ENCODE peak calls at places on chromosomes 7 and 10, in six cellular contexts. T, F, Q, V, G and X are unnamed samples.

GRCh38 chr7:142583424-142583823 is 165.8 kb upstream of the PRSS1 start:
- DNase-seq in T (peak; percentile 76), F (peak; percentile 91), Q (peak; percentile 92), V (peak; percentile 96), G (peak; percentile 63), X (no peak)

GRCh38 chr7:15457959-15458955 is 103.6 kb downstream of the AGMO start:
- DNase-seq in T (peak; percentile 16), F (no peak), Q (no peak), V (peak; percentile 15), G (no peak), X (no peak)

GRCh38 chr7:37495574-37496184 is 47.0 kb upstream of the ELMO1 start:
- DNase-seq in T (peak; percentile 65), F (peak; percentile 25), Q (peak; percentile 13), V (peak; percentile 51), G (peak; percentile 48), X (no peak)

GRCh38 chr7:65219623-65220022 is 154.0 kb upstream of the ZNF92 start:
- DNase-seq in T (no peak), F (no peak), Q (no peak), V (no peak), G (no peak), X (no peak)

GRCh38 chr7:131007439-131008330 is 273.7 kb upstream of the KLF14 start:
- DNase-seq in T (peak; percentile 94), F (peak; percentile 73), Q (peak; percentile 79), V (peak; percentile 93), G (no peak), X (peak; percentile 36)

GRCh38 chr7:87215051-87215450 is 4.5 kb downstream of the TMEM243 start:
- DNase-seq in T (no peak), F (no peak), Q (no peak), V (no peak), G (no peak), X (no peak)

GRCh38 chr7:92790987-92791386 is 45.4 kb downstream of the CDK6 start:
- DNase-seq in T (peak; percentile 74), F (peak; percentile 37), Q (peak; percentile 65), V (peak; percentile 89), G (no peak), X (no peak)

GRCh38 chr7:22787936-22788335 is 34.7 kb downstream of the TOMM7 start:
- DNase-seq in T (no peak), F (no peak), Q (peak; percentile 17), V (peak; percentile 48), G (no peak), X (no peak)

GRCh38 chr7:117138943-117139690 is 183.7 kb downstream of the WNT2 start:
- DNase-seq in T (no peak), F (no peak), Q (no peak), V (no peak), G (no peak), X (no peak)

GRCh38 chr7:36514289-36515243 is 124.9 kb downstream of the ANLN start:
- DNase-seq in T (no peak), F (no peak), Q (no peak), V (no peak), G (no peak), X (no peak)

GRCh38 chr7:23072043-23072442 is 33.5 kb upstream of the KLHL7 start:
- DNase-seq in T (peak; percentile 58), F (no peak), Q (peak; percentile 28), V (peak; percentile 59), G (no peak), X (no peak)

GRCh38 chr10:15141136-15142067 is 27.1 kb downstream of the NMT2 start:
- DNase-seq in T (no peak), F (no peak), Q (no peak), V (no peak), G (no peak), X (no peak)

GRCh38 chr10:13100349-13101294 is 659 bp downstream of the OPTN start:
- DNase-seq in T (peak; percentile 68), F (peak; percentile 42), Q (peak; percentile 31), V (peak; percentile 71), G (peak; percentile 31), X (peak; percentile 8)

GRCh38 chr10:94591461-94592205 is 46.0 kb downstream of the HELLS start:
- DNase-seq in T (no peak), F (no peak), Q (no peak), V (no peak), G (no peak), X (no peak)

GRCh38 chr7:23017303-23017702 is 3.4 kb upstream of the HYCC1 start:
- DNase-seq in T (no peak), F (no peak), Q (no peak), V (no peak), G (no peak), X (no peak)

GRCh38 chr10:104098360-104098925 is 12.8 kb upstream of the COL17A1 start:
- DNase-seq in T (peak; percentile 4), F (no peak), Q (peak; percentile 49), V (peak; percentile 17), G (no peak), X (no peak)

GRCh38 chr7:68684246-68684850 is 913.9 kb upstream of the AUTS2 start:
- DNase-seq in T (peak; percentile 30), F (no peak), Q (peak; percentile 17), V (no peak), G (no peak), X (peak; percentile 15)

GRCh38 chr7:229184-229964 is 37.0 kb downstream of the FAM20C start:
- DNase-seq in T (peak; percentile 91), F (no peak), Q (peak; percentile 97), V (peak; percentile 97), G (no peak), X (no peak)

GRCh38 chr10:88743999-88744398 is 15.8 kb upstream of the LIPN start:
- DNase-seq in T (no peak), F (no peak), Q (no peak), V (no peak), G (no peak), X (no peak)

GRCh38 chr7:131076032-131076431 is 251.6 kb upstream of the MKLN1 start:
- DNase-seq in T (peak; percentile 69), F (peak; percentile 75), Q (peak; percentile 92), V (peak; percentile 92), G (no peak), X (no peak)

GRCh38 chr10:133614830-133615580 is 11.6 kb downstream of the FRG2B start:
- DNase-seq in T (no peak), F (no peak), Q (no peak), V (no peak), G (no peak), X (no peak)

GRCh38 chr10:97230146-97230545 is 44.4 kb upstream of the SLIT1 start:
- DNase-seq in T (no peak), F (no peak), Q (peak; percentile 68), V (peak; percentile 69), G (no peak), X (no peak)
- H3K9ac ChIP-seq in T (no peak overlapping the region), F (no peak overlapping the region), Q (no peak overlapping the region), V (no peak overlapping the region), G (no peak overlapping the region), X (no peak overlapping the region)

DNA sequence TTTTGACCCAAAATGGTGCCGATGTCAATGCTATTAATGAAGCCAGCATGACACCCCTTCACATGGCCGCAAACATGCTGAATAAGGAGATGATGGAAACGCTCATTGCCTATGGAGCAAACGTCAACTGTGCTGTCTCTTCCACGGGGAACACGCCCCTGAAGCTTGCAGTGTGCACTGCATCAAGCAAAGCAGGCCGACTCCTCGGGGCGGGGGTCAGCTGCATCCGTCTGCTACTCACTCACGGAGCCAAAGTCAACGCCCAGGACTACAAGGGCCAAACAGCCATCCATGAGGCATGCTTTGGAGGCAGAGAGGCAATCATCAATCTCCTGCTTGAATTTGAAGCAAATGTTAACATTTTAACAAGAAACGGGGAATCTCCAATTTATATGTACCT is 4.5 kb downstream of the ANKRD61 start:
- DNase-seq in T (no peak), F (no peak), Q (no peak), V (no peak), G (no peak), X (no peak)
- H3K36me3 ChIP-seq in T (peaks cover 88% of the 10 kb centered on the region), F (peaks cover 24% of the 10 kb centered on the region), Q (peaks cover 49% of the 10 kb centered on the region), V (peaks cover 54% of the 10 kb centered on the region), G (peaks cover 12% of the 10 kb centered on the region), X (peaks cover 32% of the 10 kb centered on the region)

GRCh38 chr10:100083623-100084022 is 2.0 kb upstream of the CPN1 start:
- DNase-seq in T (no peak), F (no peak), Q (no peak), V (no peak), G (no peak), X (no peak)

GRCh38 chr10:100085596-100085995 is 3.9 kb upstream of the CPN1 start:
- DNase-seq in T (no peak), F (no peak), Q (no peak), V (no peak), G (no peak), X (no peak)

DNA sequence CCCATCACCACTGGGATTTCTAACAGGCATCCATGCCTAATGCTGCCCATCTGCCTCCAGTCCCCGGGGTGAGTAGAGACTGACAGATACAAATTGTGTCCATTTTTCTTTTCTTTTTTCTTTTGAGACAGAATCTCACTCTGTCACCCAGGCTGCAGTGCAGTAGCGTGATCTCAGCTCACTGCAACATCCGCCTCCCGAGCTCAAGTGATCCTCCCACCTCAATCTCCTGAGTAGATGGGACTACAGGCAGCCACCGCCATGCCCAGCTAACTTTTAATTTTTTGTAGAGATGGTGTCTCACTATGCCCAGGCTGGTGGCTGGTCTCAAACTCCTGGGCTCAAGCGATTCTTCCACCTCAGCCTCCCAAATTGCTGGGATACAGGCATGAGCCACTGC is 7.6 kb upstream of the CPN1 start:
- DNase-seq in T (no peak), F (no peak), Q (no peak), V (no peak), G (no peak), X (no peak)
- H3K27me3 ChIP-seq in T (peaks cover 35% of the 10 kb centered on the region), F (peaks cover 4% of the 10 kb centered on the region), Q (peaks cover 18% of the 10 kb centered on the region), V (peaks cover 52% of the 10 kb centered on the region), G (no peaks in the 10 kb centered on the region), X (no peaks in the 10 kb centered on the region)

GRCh38 chr7:88885131-88885530 is 89.6 kb upstream of the TEX47 start:
- DNase-seq in T (no peak), F (no peak), Q (no peak), V (no peak), G (no peak), X (no peak)

DNA sequence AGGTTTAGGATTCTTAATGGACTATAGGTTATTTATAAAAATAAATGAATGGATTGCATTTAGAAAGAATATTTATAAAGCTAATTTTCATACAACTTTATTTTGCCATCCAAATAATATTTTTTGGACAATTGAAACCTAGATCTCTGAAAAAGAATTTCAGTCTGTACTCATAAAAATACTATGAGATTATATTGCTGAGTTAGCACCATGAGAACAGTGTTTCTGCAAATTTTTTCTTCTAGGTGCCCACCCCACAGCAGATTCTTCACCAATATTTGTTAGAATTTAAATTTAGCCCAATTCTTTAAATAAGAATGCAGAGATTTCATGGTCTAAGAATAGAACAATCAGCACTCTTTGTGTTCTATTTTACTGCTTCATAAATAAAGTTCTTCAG is 85.6 kb upstream of the TEX47 start:
- DNase-seq in T (no peak), F (no peak), Q (no peak), V (no peak), G (no peak), X (no peak)
- H3K9ac ChIP-seq in T (no peak overlapping the region), F (no peak overlapping the region), Q (no peak overlapping the region), V (no peak overlapping the region), G (no peak overlapping the region), X (no peak overlapping the region)

DNA sequence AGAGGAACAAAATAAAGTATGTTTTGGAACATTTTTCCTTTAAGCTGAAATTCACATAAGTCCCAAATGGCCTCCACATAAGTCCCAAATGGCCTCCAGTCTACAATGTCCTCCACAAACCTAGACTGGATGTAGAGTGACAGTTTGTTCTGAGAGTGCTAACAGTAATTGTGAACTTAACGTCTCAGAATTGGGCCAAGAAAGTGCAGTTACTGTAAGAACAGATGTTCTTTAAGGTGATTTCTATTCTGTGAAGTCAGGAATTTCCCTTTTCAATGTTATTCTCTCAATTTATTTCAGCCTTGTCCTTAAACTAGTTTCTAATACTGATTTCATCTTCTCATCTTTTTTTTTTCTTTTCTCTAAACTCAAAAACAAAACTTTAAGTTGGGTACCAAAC is 188.7 kb upstream of the SEMA3E start:
- DNase-seq in T (no peak), F (no peak), Q (no peak), V (no peak), G (no peak), X (no peak)
- H3K36me3 ChIP-seq in T (no peaks in the 10 kb centered on the region), F (no peaks in the 10 kb centered on the region), Q (no peaks in the 10 kb centered on the region), V (no peaks in the 10 kb centered on the region), G (no peaks in the 10 kb centered on the region), X (no peaks in the 10 kb centered on the region)